ENCODE peak calls at places on chromosomes 2 and 18, in six cellular contexts. O, E, G, D, W and B are unnamed samples.
A peak's percentile ranks its signal among the peaks of the same experiment; 100 is the strongest.

GRCh38 chr2:54771166-54771565 is 47.7 kb downstream of the EML6 start:
- DNase-seq in O (no peak), E (no peak), G (no peak), D (no peak), W (no peak), B (no peak)

GRCh38 chr2:219997341-219997851 is 370.0 kb downstream of the SLC4A3 start:
- DNase-seq in O (no peak), E (no peak), G (peak; percentile 7), D (peak; percentile 41), W (no peak), B (peak; percentile 32)

GRCh38 chr2:11541693-11542274 is 7.9 kb downstream of the GREB1 start:
- DNase-seq in O (no peak), E (no peak), G (no peak), D (no peak), W (no peak), B (no peak)

GRCh38 chr2:150876201-150877085 is 385.2 kb downstream of the RBM43 start:
- DNase-seq in O (no peak), E (no peak), G (no peak), D (no peak), W (no peak), B (no peak)

GRCh38 chr2:64985457-64985856 is 3.7 kb upstream of the SLC1A4 start:
- DNase-seq in O (no peak), E (no peak), G (no peak), D (no peak), W (no peak), B (no peak)

GRCh38 chr18:62346327-62347090 is 21.4 kb downstream of the TNFRSF11A start:
- DNase-seq in O (no peak), E (no peak), G (no peak), D (no peak), W (no peak), B (no peak)

GRCh38 chr2:97958184-97958583 is 37.6 kb downstream of the TMEM131 start:
- DNase-seq in O (no peak), E (no peak), G (no peak), D (no peak), W (no peak), B (no peak)

GRCh38 chr2:217994776-217995274 is 8.0 kb downstream of the TNS1 start:
- DNase-seq in O (no peak), E (no peak), G (no peak), D (no peak), W (no peak), B (peak; percentile 82)

GRCh38 chr18:63096327-63096874 is 223.2 kb downstream of the BCL2 start:
- DNase-seq in O (no peak), E (no peak), G (no peak), D (no peak), W (no peak), B (no peak)

GRCh38 chr2:88880441-88880953 is 189.0 kb downstream of the RPIA start:
- DNase-seq in O (no peak), E (peak; percentile 43), G (peak; percentile 16), D (peak; percentile 66), W (peak; percentile 28), B (peak; percentile 62)

GRCh38 chr2:156436477-156437085 is 402 bp downstream of the GPD2 start:
- DNase-seq in O (peak; percentile 44), E (no peak), G (peak; percentile 19), D (peak; percentile 18), W (no peak), B (no peak)

GRCh38 chr2:219304223-219304622 is 5.0 kb downstream of the PTPRN start:
- DNase-seq in O (no peak), E (no peak), G (no peak), D (no peak), W (no peak), B (no peak)

GRCh38 chr2:144330951-144331651 is 188.8 kb downstream of the ZEB2 start:
- DNase-seq in O (no peak), E (no peak), G (no peak), D (no peak), W (no peak), B (no peak)

GRCh38 chr2:97967216-97967592 is 28.5 kb downstream of the TMEM131 start:
- DNase-seq in O (no peak), E (no peak), G (no peak), D (no peak), W (no peak), B (no peak)

GRCh38 chr18:58057291-58057965 is 13.4 kb downstream of the NEDD4L start:
- DNase-seq in O (no peak), E (no peak), G (no peak), D (no peak), W (peak; percentile 88), B (no peak)

GRCh38 chr2:54814367-54815155 is 91.1 kb downstream of the EML6 start:
- DNase-seq in O (no peak), E (no peak), G (no peak), D (no peak), W (no peak), B (no peak)

GRCh38 chr2:238955648-238956531 is 108.0 kb downstream of the TWIST2 start:
- DNase-seq in O (no peak), E (no peak), G (peak; percentile 1), D (no peak), W (no peak), B (no peak)

GRCh38 chr2:227366861-227367800 is 12.0 kb downstream of the TM4SF20 start:
- DNase-seq in O (no peak), E (no peak), G (no peak), D (no peak), W (no peak), B (no peak)

GRCh38 chr2:1033058-1033457 is 82.4 kb downstream of the SNTG2 start:
- DNase-seq in O (no peak), E (no peak), G (no peak), D (no peak), W (no peak), B (no peak)

GRCh38 chr18:55856191-55856590 is 268.2 kb upstream of the TCF4 start:
- DNase-seq in O (no peak), E (peak; percentile 18), G (peak; percentile 63), D (no peak), W (peak; percentile 32), B (no peak)

GRCh38 chr2:111702119-111702808 is 181.7 kb downstream of the ANAPC1 start:
- DNase-seq in O (peak; percentile 43), E (peak; percentile 75), G (no peak), D (no peak), W (no peak), B (peak; percentile 37)

GRCh38 chr18:48525671-48526070 is 13.2 kb upstream of the CTIF start:
- DNase-seq in O (no peak), E (no peak), G (no peak), D (no peak), W (no peak), B (no peak)

GRCh38 chr2:128644156-128644555 is 325.5 kb upstream of the HS6ST1 start:
- DNase-seq in O (peak; percentile 21), E (no peak), G (no peak), D (no peak), W (peak; percentile 5), B (no peak)

GRCh38 chr2:238149841-238150572 is 8.8 kb upstream of the ERFE start:
- DNase-seq in O (no peak), E (no peak), G (no peak), D (no peak), W (no peak), B (no peak)

GRCh38 chr2:126809357-126809756 is 89.3 kb upstream of the TEX51 start:
- DNase-seq in O (no peak), E (no peak), G (no peak), D (no peak), W (no peak), B (no peak)

GRCh38 chr2:74481432-74481831 is 1.4 kb downstream of the CCDC142 start:
- DNase-seq in O (no peak), E (no peak), G (no peak), D (no peak), W (no peak), B (no peak)

GRCh38 chr2:74486141-74486540 is 3.3 kb downstream of the TTC31 start:
- DNase-seq in O (no peak), E (no peak), G (no peak), D (no peak), W (no peak), B (no peak)

GRCh38 chr2:74481961-74482800 is 617 bp downstream of the CCDC142 start:
- DNase-seq in O (no peak), E (no peak), G (no peak), D (no peak), W (no peak), B (peak; percentile 23)

GRCh38 chr2:74488643-74489481 is 6.0 kb downstream of the TTC31 start:
- DNase-seq in O (no peak), E (no peak), G (no peak), D (no peak), W (no peak), B (no peak)

GRCh38 chr2:74482801-74483674 is at the start of the genes CCDC142 and TTC31:
- DNase-seq in O (peak; percentile 97), E (peak; percentile 95), G (peak; percentile 96), D (peak; percentile 98), W (peak; percentile 98), B (peak; percentile 96)
- TF ChIP-seq POLR2A in O (no peak), E (peak; percentile 49), G (peak; percentile 26), D (no peak), W (no peak), B (peak; percentile 62)

GRCh38 chr2:198994678-198995077 is 463.1 kb downstream of the SATB2 start:
- DNase-seq in O (no peak), E (no peak), G (no peak), D (no peak), W (no peak), B (no peak)

DNA sequence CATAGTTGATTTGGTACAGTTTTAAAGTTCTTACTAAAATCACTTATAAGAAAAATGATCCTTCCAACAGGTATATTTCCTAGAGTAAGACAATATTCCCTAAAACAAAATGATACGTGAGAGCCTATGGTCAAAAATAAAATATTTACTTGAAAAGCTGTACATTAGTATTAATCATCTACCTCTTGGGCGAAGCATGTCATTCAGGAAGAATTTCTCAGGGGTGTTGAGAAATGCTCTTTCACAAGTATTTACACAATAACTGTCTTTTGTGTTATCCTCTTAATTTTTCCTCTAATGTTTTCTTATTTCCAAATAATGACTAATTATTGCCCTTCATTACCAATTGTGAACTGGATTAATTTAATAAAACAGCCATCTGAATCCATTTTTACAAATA is 466.3 kb downstream of the SATB2 start:
- DNase-seq in O (no peak), E (no peak), G (no peak), D (no peak), W (no peak), B (no peak)
- H3K4me3 ChIP-seq in O (no peak overlapping the region), E (no peak overlapping the region), G (no peak overlapping the region), D (no peak overlapping the region), W (no peak overlapping the region), B (no peak overlapping the region)

DNA sequence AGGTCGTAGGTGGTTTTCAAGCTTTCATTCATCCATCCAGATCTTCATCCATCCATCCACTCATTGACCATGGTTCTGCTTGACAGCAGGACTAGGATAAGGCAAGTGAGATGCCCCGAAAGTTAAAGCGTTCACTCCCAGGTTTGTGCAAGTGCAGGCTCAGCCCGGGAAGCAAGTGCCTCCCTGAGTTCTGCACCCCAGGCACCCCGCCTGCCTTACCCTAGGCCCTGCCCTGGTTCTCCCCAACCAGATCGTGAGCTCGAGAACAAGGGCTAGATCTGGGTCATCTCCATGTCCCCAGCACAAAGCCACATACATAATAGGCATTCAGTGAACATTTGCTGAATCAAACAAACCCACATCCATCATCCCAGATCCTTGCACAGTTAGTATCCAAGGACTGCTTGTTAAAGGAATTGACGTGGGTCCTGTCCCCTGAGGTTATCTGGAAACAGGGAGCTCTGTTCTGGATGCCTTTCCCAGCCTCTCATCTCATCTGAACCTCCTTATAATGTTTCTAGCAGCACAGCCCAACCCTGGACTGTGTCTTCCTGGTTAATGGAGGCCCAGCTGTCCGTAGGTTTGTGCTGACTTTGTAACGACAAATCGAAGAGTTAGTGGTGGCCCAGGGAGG is 116.1 kb upstream of the GPC1 start:
- DNase-seq in O (no peak), E (no peak), G (no peak), D (no peak), W (no peak), B (no peak)
- TF ChIP-seq POLR2A in O (no peak), E (no peak), G (no peak), D (no peak), W (no peak), B (no peak)

GRCh38 chr2:37647941-37648315 is 23.5 kb downstream of the CDC42EP3 start:
- DNase-seq in O (no peak), E (no peak), G (no peak), D (no peak), W (no peak), B (no peak)
- H3K4me3 ChIP-seq in O (no peak overlapping the region), E (no peak overlapping the region), G (no peak overlapping the region), D (no peak overlapping the region), W (no peak overlapping the region), B (no peak overlapping the region)